ENCODE peak calls at places on chromosomes 5 and 9, in six cellular contexts. W is SK-N-SH, P is GM12878, J is K562, Q is HCT116, I is HepG2. X is an unnamed sample.
A peak's percentile ranks its signal among the peaks of the same experiment; 100 is the strongest.

GRCh38 chr9:24518545-24518944 is 27.2 kb downstream of the IZUMO3 start:
- DNase-seq in I (no peak), W (no peak), Q (no peak), P (no peak), J (no peak), X (no peak)

GRCh38 chr5:14699159-14699558 is 34.6 kb downstream of the OTULIN start:
- DNase-seq in Q (no peak), J (no peak), P (no peak), I (no peak), W (no peak), X (no peak)

GRCh38 chr5:37847978-37848425 is 8.2 kb upstream of the GDNF start:
- DNase-seq in P (peak; percentile 49), I (peak; percentile 26), W (no peak), J (no peak), Q (no peak), X (no peak)

GRCh38 chr9:70945301-70945700 is 176.1 kb downstream of the TRPM3 start:
- DNase-seq in Q (no peak), J (no peak), P (no peak), I (no peak), W (no peak), X (no peak)

GRCh38 chr9:131676431-131676972 is 63.4 kb downstream of the RAPGEF1 start:
- DNase-seq in J (no peak), W (no peak), Q (no peak), I (no peak), P (peak; percentile 51), X (no peak)

GRCh38 chr5:136769093-136769492 is 403.7 kb upstream of the TRPC7 start:
- DNase-seq in Q (no peak), P (no peak), J (no peak), I (no peak), W (no peak), X (no peak)

GRCh38 chr5:31682847-31683246 is 43.9 kb downstream of the PDZD2 start:
- DNase-seq in J (no peak), W (peak; percentile 63), Q (no peak), I (no peak), P (no peak), X (no peak)

GRCh38 chr9:4591123-4591500 is 71.0 kb upstream of the PLPP6 start:
- DNase-seq in J (no peak), Q (no peak), I (no peak), W (no peak), P (no peak), X (no peak)

GRCh38 chr9:77449177-77450092 is 198.7 kb downstream of the GNA14 start:
- DNase-seq in W (no peak), I (no peak), Q (no peak), P (no peak), J (no peak), X (no peak)

GRCh38 chr9:86690034-86690433 is 257.3 kb downstream of the GAS1 start:
- DNase-seq in P (no peak), I (no peak), W (no peak), Q (no peak), J (no peak), X (peak; percentile 17)

GRCh38 chr5:74252033-74252430 is 388.5 kb downstream of the ENC1 start:
- DNase-seq in W (no peak), J (no peak), Q (no peak), I (no peak), P (no peak), X (no peak)

GRCh38 chr9:35978792-35979191 is 20.8 kb upstream of the OR2S2 start:
- DNase-seq in I (no peak), P (no peak), Q (no peak), J (no peak), W (no peak), X (no peak)

GRCh38 chr9:97848582-97849237 is 4.3 kb upstream of the FOXE1 start:
- DNase-seq in P (no peak), W (no peak), Q (no peak), J (no peak), I (no peak), X (peak; percentile 47)

GRCh38 chr9:129776938-129777768 is 24.3 kb upstream of the PTGES start:
- DNase-seq in P (no peak), W (peak; percentile 45), Q (peak; percentile 89), I (peak; percentile 67), J (peak; percentile 97), X (peak; percentile 20)

GRCh38 chr9:81789751-81790150 is 100.4 kb upstream of the TLE1 start:
- DNase-seq in I (no peak), J (no peak), Q (no peak), P (no peak), W (no peak), X (no peak)

GRCh38 chr5:179119415-179120170 is 59.4 kb downstream of the ZNF354C start:
- DNase-seq in Q (no peak), W (no peak), I (no peak), J (no peak), P (no peak), X (no peak)

GRCh38 chr5:147759441-147759840 is 23.1 kb downstream of the JAKMIP2 start:
- DNase-seq in W (no peak), J (no peak), Q (no peak), P (no peak), I (no peak), X (no peak)

GRCh38 chr5:147753783-147754182 is 28.7 kb downstream of the JAKMIP2 start:
- DNase-seq in J (no peak), Q (no peak), P (no peak), I (no peak), W (no peak), X (no peak)

GRCh38 chr5:147754372-147755122 is 28.0 kb downstream of the JAKMIP2 start:
- DNase-seq in P (no peak), Q (no peak), J (no peak), I (no peak), W (no peak), X (no peak)

GRCh38 chr5:147760086-147760485 is 22.4 kb downstream of the JAKMIP2 start:
- DNase-seq in I (no peak), P (no peak), Q (no peak), J (no peak), W (no peak), X (no peak)

DNA sequence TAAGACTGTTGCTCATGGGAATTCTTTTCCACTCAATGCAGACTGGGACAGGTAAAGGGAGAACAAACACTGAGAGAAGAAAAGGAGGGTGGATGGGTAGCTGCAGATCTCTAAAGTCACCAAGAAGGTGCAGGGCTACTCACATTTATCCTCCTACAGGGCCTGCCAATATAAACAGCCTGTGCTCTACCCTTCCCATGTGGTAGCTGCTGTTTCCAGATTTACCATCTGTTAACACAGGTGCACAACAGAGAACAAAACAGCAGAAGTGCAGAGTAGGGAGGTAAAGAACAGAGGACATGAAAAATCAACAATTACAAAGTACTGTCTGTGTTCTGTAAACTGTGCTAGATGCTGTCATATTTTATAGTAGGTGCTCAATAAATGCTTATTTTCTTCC is 26.0 kb downstream of the JAKMIP2 start:
- DNase-seq in P (no peak), W (no peak), J (no peak), Q (no peak), I (no peak), X (no peak)
- H3K4me2 ChIP-seq in P (no peak overlapping the region), W (no peak overlapping the region), J (no peak overlapping the region), Q (no peak overlapping the region), I (no peak overlapping the region), X (no peak overlapping the region)

GRCh38 chr9:137580958-137581331 is 2.2 kb upstream of the DPH7 start:
- DNase-seq in J (no peak), W (no peak), P (no peak), I (no peak), Q (no peak), X (no peak)

GRCh38 chr9:137583957-137584356 is 5.2 kb upstream of the DPH7 start:
- DNase-seq in P (no peak), I (no peak), W (no peak), Q (no peak), J (no peak), X (no peak)

GRCh38 chr9:137583347-137583746 is 4.6 kb upstream of the DPH7 start:
- DNase-seq in I (no peak), P (no peak), J (no peak), W (no peak), Q (no peak), X (no peak)

GRCh38 chr9:137581361-137582285 is 2.9 kb upstream of the DPH7 start:
- DNase-seq in W (no peak), J (no peak), I (no peak), P (no peak), Q (no peak), X (no peak)

GRCh38 chr9:137582286-137582860 is 3.6 kb upstream of the DPH7 start:
- DNase-seq in P (no peak), J (no peak), W (peak; percentile 50), Q (no peak), I (no peak), X (peak; percentile 78)
- TF ChIP-seq REST in P (no peak), J (no peak), W (no peak), Q (no peak), I (no peak), X (no peak)

GRCh38 chr5:151144275-151144674 is 13.3 kb downstream of the ANXA6 start:
- DNase-seq in W (no peak), I (no peak), J (no peak), P (no peak), Q (no peak), X (no peak)

GRCh38 chr5:151148583-151148982 is 9.0 kb downstream of the ANXA6 start:
- DNase-seq in Q (no peak), I (no peak), W (no peak), J (no peak), P (no peak), X (no peak)

GRCh38 chr5:151146003-151146524 is 11.5 kb downstream of the ANXA6 start:
- DNase-seq in W (no peak), I (no peak), P (no peak), Q (no peak), J (no peak), X (no peak)

GRCh38 chr5:151144922-151145321 is 12.7 kb downstream of the ANXA6 start:
- DNase-seq in W (no peak), I (no peak), Q (no peak), P (no peak), J (no peak), X (no peak)

DNA sequence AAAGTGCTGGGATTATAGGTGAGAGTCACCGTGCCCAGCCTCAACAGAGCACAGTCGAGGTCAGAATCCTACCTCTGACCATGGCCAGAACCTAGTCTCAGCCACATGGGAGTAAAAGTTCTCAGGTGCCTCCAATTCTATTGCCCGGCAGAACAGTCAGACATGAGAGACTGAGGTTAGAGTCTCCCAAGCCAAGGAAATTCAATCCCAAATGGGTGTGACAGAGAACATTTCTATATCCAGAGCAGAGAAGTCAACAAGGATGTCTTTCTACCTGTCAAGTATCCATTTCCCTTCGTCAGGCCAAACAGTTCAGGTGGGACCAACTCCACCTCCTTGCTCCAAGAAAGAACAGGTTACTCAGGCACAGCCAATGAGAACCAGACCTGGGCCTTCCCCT is 10.5 kb downstream of the ANXA6 start:
- DNase-seq in Q (no peak), W (no peak), J (no peak), P (no peak), I (no peak), X (no peak)
- H3K79me2 ChIP-seq in Q (no peaks in the 10 kb centered on the region), W (peaks cover 24% of the 10 kb centered on the region), J (no peaks in the 10 kb centered on the region), P (peaks cover 99% of the 10 kb centered on the region), I (peaks cover 13% of the 10 kb centered on the region), X (no peaks in the 10 kb centered on the region)

GRCh38 chr5:148924817-148925216 is 98.4 kb downstream of the ADRB2 start:
- DNase-seq in Q (no peak), P (no peak), J (no peak), I (no peak), W (no peak), X (no peak)
- H3K4me2 ChIP-seq in Q (no peak overlapping the region), P (no peak overlapping the region), J (no peak overlapping the region), I (no peak overlapping the region), W (no peak overlapping the region), X (no peak overlapping the region)

X was measured in GM23338.